ENCODE peak calls at places on chromosomes 3 and 15, in four cellular contexts. I is GM23338, J is activated B cell treated with CpG ODN at 0.5 μM for 24 hours, L is Right ventricle myocardium superior. W is an unnamed sample.

GRCh38 chr3:36932979-36933378 is 11.9 kb downstream of the TRANK1 start:
- ATAC-seq in I (peak), J (no peak), L (no peak), W (no peak)

GRCh38 chr15:46576611-46577010 is 941.8 kb downstream of the SQOR start:
- ATAC-seq in I (no peak), J (no peak), L (no peak), W (no peak)

GRCh38 chr3:132979606-132980005 is 58.6 kb upstream of the TMEM108 start:
- ATAC-seq in I (no peak), J (no peak), L (no peak), W (no peak)

GRCh38 chr15:40769310-40770146 is at the start of gene C15orf62:
- ATAC-seq in I (no peak), J (peak), L (no peak), W (peak)

GRCh38 chr15:74789171-74789627 is 7.3 kb downstream of the CSK start:
- ATAC-seq in I (peak), J (peak), L (no peak), W (peak)

GRCh38 chr3:71849674-71850073 is 64.7 kb upstream of the PROK2 start:
- ATAC-seq in I (no peak), J (no peak), L (no peak), W (no peak)

GRCh38 chr3:50639055-50639494 is 22.1 kb downstream of the MAPKAPK3 start:
- ATAC-seq in I (no peak), J (no peak), L (peak), W (no peak)

GRCh38 chr3:183211390-183211789 is 41.7 kb upstream of the B3GNT5 start:
- ATAC-seq in I (peak), J (no peak), L (peak), W (no peak)

GRCh38 chr3:71302604-71303003 is 280.9 kb downstream of the FOXP1 start:
- ATAC-seq in I (no peak), J (no peak), L (no peak), W (no peak)

GRCh38 chr3:106249159-106249558 is 380.3 kb upstream of the CBLB start:
- ATAC-seq in I (no peak), J (no peak), L (no peak), W (no peak)

GRCh38 chr3:172750368-172751187 is at the start of gene ECT2:
- ATAC-seq in I (peak), J (peak), L (peak), W (peak)

W was measured in stimulated activated memory B cell treated with anti-CD40 and anti-IgM and Interleukin-4, amounts not matched to agents 10 μg/mL and 1 μg/mL and 100 μg/mL, for 72 hours.